ENCODE peak calls at places on chromosome 11, in six cellular contexts. One of them, this sample, is unnamed.

GRCh38 chr11:13098067-13098466 is 89.0 kb downstream of the RASSF10 start:
- DNase-seq in substantia nigra: peak
- DNase-seq in gastrocnemius medialis: no peak
- DNase-seq in activated T-helper 2 cell treated with anti-CD3 and anti-CD28 coated beads, Interferon-gamma antibody, Interleukin-2, Interleukin-4, amounts not matched to agents 10 μg/mL and 5 μg/mL and 100 μg/mL, durations not matched to agents 14 hours and 24 hours and 36 hours: no peak
- DNase-seq in NCI-H1436: peak
- DNase-seq in fibroblast of the aortic adventitia: peak
- DNase-seq in this sample: peak

GRCh38 chr11:86798988-86799387 is 1.4 kb upstream of the PRSS23 start:
- DNase-seq in fibroblast of the aortic adventitia: peak
- DNase-seq in gastrocnemius medialis: no peak
- DNase-seq in substantia nigra: no peak
- DNase-seq in activated T-helper 2 cell treated with anti-CD3 and anti-CD28 coated beads, Interferon-gamma antibody, Interleukin-2, Interleukin-4, amounts not matched to agents 10 μg/mL and 5 μg/mL and 100 μg/mL, durations not matched to agents 14 hours and 24 hours and 36 hours: no peak
- DNase-seq in NCI-H1436: no peak
- DNase-seq in this sample: no peak

GRCh38 chr11:128725630-128726461 is 32.0 kb downstream of the FLI1 start:
- DNase-seq in gastrocnemius medialis: no peak
- DNase-seq in activated T-helper 2 cell treated with anti-CD3 and anti-CD28 coated beads, Interferon-gamma antibody, Interleukin-2, Interleukin-4, amounts not matched to agents 10 μg/mL and 5 μg/mL and 100 μg/mL, durations not matched to agents 14 hours and 24 hours and 36 hours: no peak
- DNase-seq in fibroblast of the aortic adventitia: no peak
- DNase-seq in NCI-H1436: no peak
- DNase-seq in substantia nigra: no peak
- DNase-seq in this sample: no peak

GRCh38 chr11:19053909-19054308 is 6.6 kb downstream of the MRGPRX2 start:
- DNase-seq in fibroblast of the aortic adventitia: no peak
- DNase-seq in gastrocnemius medialis: no peak
- DNase-seq in activated T-helper 2 cell treated with anti-CD3 and anti-CD28 coated beads, Interferon-gamma antibody, Interleukin-2, Interleukin-4, amounts not matched to agents 10 μg/mL and 5 μg/mL and 100 μg/mL, durations not matched to agents 14 hours and 24 hours and 36 hours: no peak
- DNase-seq in NCI-H1436: no peak
- DNase-seq in substantia nigra: no peak
- DNase-seq in this sample: no peak

GRCh38 chr11:44380009-44380313 is 70.0 kb upstream of the ALX4 start:
- DNase-seq in activated T-helper 2 cell treated with anti-CD3 and anti-CD28 coated beads, Interferon-gamma antibody, Interleukin-2, Interleukin-4, amounts not matched to agents 10 μg/mL and 5 μg/mL and 100 μg/mL, durations not matched to agents 14 hours and 24 hours and 36 hours: no peak
- DNase-seq in fibroblast of the aortic adventitia: no peak
- DNase-seq in substantia nigra: no peak
- DNase-seq in NCI-H1436: no peak
- DNase-seq in gastrocnemius medialis: no peak
- DNase-seq in this sample: no peak

GRCh38 chr11:12179019-12179418 is 68.6 kb downstream of the MICAL2 start:
- DNase-seq in fibroblast of the aortic adventitia: no peak
- DNase-seq in gastrocnemius medialis: no peak
- DNase-seq in activated T-helper 2 cell treated with anti-CD3 and anti-CD28 coated beads, Interferon-gamma antibody, Interleukin-2, Interleukin-4, amounts not matched to agents 10 μg/mL and 5 μg/mL and 100 μg/mL, durations not matched to agents 14 hours and 24 hours and 36 hours: no peak
- DNase-seq in NCI-H1436: peak
- DNase-seq in substantia nigra: no peak
- DNase-seq in this sample: no peak

GRCh38 chr11:128207861-128208321 is 379.5 kb downstream of the ETS1 start:
- DNase-seq in NCI-H1436: no peak
- DNase-seq in activated T-helper 2 cell treated with anti-CD3 and anti-CD28 coated beads, Interferon-gamma antibody, Interleukin-2, Interleukin-4, amounts not matched to agents 10 μg/mL and 5 μg/mL and 100 μg/mL, durations not matched to agents 14 hours and 24 hours and 36 hours: no peak
- DNase-seq in gastrocnemius medialis: no peak
- DNase-seq in fibroblast of the aortic adventitia: peak
- DNase-seq in substantia nigra: no peak
- DNase-seq in this sample: no peak

GRCh38 chr11:127392575-127392974 is 392.0 kb upstream of the KIRREL3 start:
- DNase-seq in fibroblast of the aortic adventitia: no peak
- DNase-seq in substantia nigra: no peak
- DNase-seq in NCI-H1436: no peak
- DNase-seq in gastrocnemius medialis: no peak
- DNase-seq in activated T-helper 2 cell treated with anti-CD3 and anti-CD28 coated beads, Interferon-gamma antibody, Interleukin-2, Interleukin-4, amounts not matched to agents 10 μg/mL and 5 μg/mL and 100 μg/mL, durations not matched to agents 14 hours and 24 hours and 36 hours: no peak
- DNase-seq in this sample: no peak

GRCh38 chr11:118175031-118175531 is 1.4 kb downstream of the SCN2B start:
- DNase-seq in fibroblast of the aortic adventitia: peak
- DNase-seq in gastrocnemius medialis: peak
- DNase-seq in activated T-helper 2 cell treated with anti-CD3 and anti-CD28 coated beads, Interferon-gamma antibody, Interleukin-2, Interleukin-4, amounts not matched to agents 10 μg/mL and 5 μg/mL and 100 μg/mL, durations not matched to agents 14 hours and 24 hours and 36 hours: no peak
- DNase-seq in NCI-H1436: no peak
- DNase-seq in substantia nigra: no peak
- DNase-seq in this sample: no peak

GRCh38 chr11:48024635-48025071 is 44.3 kb downstream of the PTPRJ start:
- DNase-seq in fibroblast of the aortic adventitia: no peak
- DNase-seq in substantia nigra: no peak
- DNase-seq in gastrocnemius medialis: no peak
- DNase-seq in NCI-H1436: no peak
- DNase-seq in activated T-helper 2 cell treated with anti-CD3 and anti-CD28 coated beads, Interferon-gamma antibody, Interleukin-2, Interleukin-4, amounts not matched to agents 10 μg/mL and 5 μg/mL and 100 μg/mL, durations not matched to agents 14 hours and 24 hours and 36 hours: no peak
- DNase-seq in this sample: no peak

GRCh38 chr11:46856605-46857339 is 10.7 kb upstream of the CKAP5 start:
- DNase-seq in activated T-helper 2 cell treated with anti-CD3 and anti-CD28 coated beads, Interferon-gamma antibody, Interleukin-2, Interleukin-4, amounts not matched to agents 10 μg/mL and 5 μg/mL and 100 μg/mL, durations not matched to agents 14 hours and 24 hours and 36 hours: no peak
- DNase-seq in substantia nigra: no peak
- DNase-seq in fibroblast of the aortic adventitia: no peak
- DNase-seq in gastrocnemius medialis: no peak
- DNase-seq in NCI-H1436: no peak
- DNase-seq in this sample: no peak

GRCh38 chr11:1437500-1437899 is 47.8 kb downstream of the BRSK2 start:
- DNase-seq in fibroblast of the aortic adventitia: peak
- DNase-seq in activated T-helper 2 cell treated with anti-CD3 and anti-CD28 coated beads, Interferon-gamma antibody, Interleukin-2, Interleukin-4, amounts not matched to agents 10 μg/mL and 5 μg/mL and 100 μg/mL, durations not matched to agents 14 hours and 24 hours and 36 hours: no peak
- DNase-seq in gastrocnemius medialis: no peak
- DNase-seq in substantia nigra: no peak
- DNase-seq in NCI-H1436: no peak
- DNase-seq in this sample: no peak

GRCh38 chr11:69915501-69916250 is 96.5 kb upstream of the FGF3 start:
- DNase-seq in NCI-H1436: peak
- DNase-seq in fibroblast of the aortic adventitia: peak
- DNase-seq in substantia nigra: peak
- DNase-seq in gastrocnemius medialis: peak
- DNase-seq in activated T-helper 2 cell treated with anti-CD3 and anti-CD28 coated beads, Interferon-gamma antibody, Interleukin-2, Interleukin-4, amounts not matched to agents 10 μg/mL and 5 μg/mL and 100 μg/mL, durations not matched to agents 14 hours and 24 hours and 36 hours: no peak
- DNase-seq in this sample: no peak

This sample was measured in anterior cingulate cortex.